ENCODE peak calls at places on chromosome 21, in six cellular contexts. W is cardiac fibroblast; V is HCT116; Q is GM12864; L is CD8-positive, alpha-beta T cell; B is HepG2. R is an unnamed sample.

GRCh38 chr21:17611414-17612022 is 1.2 kb downstream of the BTG3 start:
- DNase-seq in Q (peak; percentile 73), L (peak; percentile 75), V (peak; percentile 74), W (peak; percentile 93), B (peak; percentile 55), R (peak; percentile 81)

GRCh38 chr21:43362928-43363314 is 64.0 kb downstream of the SIK1 start:
- DNase-seq in V (no peak), L (no peak), B (no peak), W (no peak), Q (no peak), R (no peak)

GRCh38 chr21:16086121-16086520 is 356.3 kb downstream of the USP25 start:
- DNase-seq in W (no peak), B (no peak), V (no peak), Q (no peak), L (no peak), R (no peak)

GRCh38 chr21:22711636-22712035 is 1713.4 kb downstream of the NCAM2 start:
- DNase-seq in Q (no peak), B (no peak), W (no peak), V (no peak), L (no peak), R (no peak)

GRCh38 chr21:36926989-36927695 is 39.3 kb downstream of the HLCS start:
- DNase-seq in W (no peak), Q (no peak), B (no peak), L (no peak), V (no peak), R (no peak)

GRCh38 chr21:23111070-23111605 is 2112.9 kb downstream of the NCAM2 start:
- DNase-seq in W (no peak), L (no peak), V (no peak), B (no peak), Q (no peak), R (no peak)

GRCh38 chr21:15028186-15028585 is 36.6 kb downstream of the NRIP1 start:
- DNase-seq in V (no peak), W (no peak), B (no peak), Q (no peak), L (no peak), R (no peak)

GRCh38 chr21:15718709-15719108 is 11.1 kb upstream of the USP25 start:
- DNase-seq in Q (no peak), V (no peak), B (no peak), L (no peak), W (no peak), R (no peak)

GRCh38 chr21:39756285-39756684 is 11.3 kb downstream of the IGSF5 start:
- DNase-seq in W (no peak), L (no peak), B (no peak), V (no peak), Q (no peak), R (no peak)

GRCh38 chr21:36504067-36505058 is 24.4 kb upstream of the CLDN14 start:
- DNase-seq in W (peak; percentile 81), V (peak; percentile 34), L (peak; percentile 46), B (peak; percentile 27), Q (no peak), R (peak; percentile 42)

GRCh38 chr21:29378814-29379213 is 80.1 kb downstream of the BACH1 start:
- DNase-seq in B (no peak), W (peak; percentile 9), Q (no peak), V (no peak), L (no peak), R (no peak)

GRCh38 chr21:14815001-14815400 is 249.8 kb downstream of the NRIP1 start:
- DNase-seq in V (no peak), W (no peak), Q (no peak), L (no peak), B (no peak), R (no peak)

GRCh38 chr21:45454924-45455315 is 50.0 kb downstream of the COL18A1 start:
- DNase-seq in B (no peak), V (no peak), Q (no peak), L (no peak), W (no peak), R (no peak)
- TF ChIP-seq CTCF in B (no peak), V (no peak), Q (no peak), L (no peak), W (no peak), R (no peak)

GRCh38 chr21:41589131-41589530 is 81.2 kb upstream of the TMPRSS2 start:
- DNase-seq in Q (no peak), V (no peak), L (no peak), W (no peak), B (no peak), R (no peak)
- TF ChIP-seq CTCF in Q (peak; percentile 27), V (peak; percentile 51), L (no peak), W (no peak), B (peak; percentile 34), R (peak; percentile 19)

DNA sequence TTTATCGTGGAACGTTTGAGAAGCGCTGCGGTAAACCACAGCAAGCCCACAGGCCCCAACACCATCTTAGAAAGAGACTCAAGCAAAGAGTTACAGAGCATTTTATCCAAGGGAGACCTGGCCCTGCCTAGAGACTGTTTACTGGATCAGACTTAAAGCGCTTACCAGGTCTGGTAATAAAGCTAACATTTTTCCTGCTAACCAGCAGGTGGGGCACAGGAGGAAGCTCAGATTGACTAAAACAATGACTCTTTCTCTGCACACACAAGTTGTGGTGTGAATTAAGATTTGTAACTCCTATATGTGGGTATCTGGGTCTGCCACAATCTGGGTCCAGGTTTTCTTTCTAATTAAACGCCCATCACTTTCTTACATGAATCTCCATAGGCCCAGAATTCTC is 136.5 kb upstream of the ETS2 start:
- DNase-seq in B (peak; percentile 20), V (no peak), Q (no peak), L (no peak), W (peak; percentile 54), R (no peak)
- TF ChIP-seq CTCF in B (peak; percentile 47), V (peak; percentile 57), Q (peak; percentile 50), L (no peak), W (peak; percentile 65), R (peak; percentile 37)

GRCh38 chr21:33132054-33132453 is 62.1 kb downstream of the OLIG1 start:
- DNase-seq in V (no peak), Q (no peak), W (no peak), L (no peak), B (peak; percentile 6), R (no peak)
- TF ChIP-seq CTCF in V (peak; percentile 51), Q (peak; percentile 51), W (peak; percentile 22), L (peak; percentile 14), B (no peak), R (peak; percentile 39)

GRCh38 chr21:44909719-44910118 is 11.0 kb downstream of the ITGB2 start:
- DNase-seq in B (no peak), L (no peak), V (no peak), Q (no peak), W (no peak), R (no peak)

GRCh38 chr21:44911066-44911383 is 9.7 kb downstream of the ITGB2 start:
- DNase-seq in W (no peak), L (no peak), V (no peak), Q (no peak), B (no peak), R (no peak)

GRCh38 chr21:44910229-44911065 is 10.3 kb downstream of the ITGB2 start:
- DNase-seq in W (no peak), V (no peak), B (peak; percentile 65), Q (no peak), L (no peak), R (no peak)

GRCh38 chr21:44912158-44912473 is 8.6 kb downstream of the ITGB2 start:
- DNase-seq in Q (no peak), B (no peak), V (no peak), L (no peak), W (no peak), R (no peak)

GRCh38 chr21:44911384-44912157 is 9.1 kb downstream of the ITGB2 start:
- DNase-seq in W (no peak), Q (no peak), V (no peak), B (peak; percentile 46), L (peak; percentile 73), R (peak; percentile 61)
- TF ChIP-seq CTCF in W (no peak), Q (peak; percentile 87), V (no peak), B (peak; percentile 96), L (peak; percentile 66), R (peak; percentile 71)

DNA sequence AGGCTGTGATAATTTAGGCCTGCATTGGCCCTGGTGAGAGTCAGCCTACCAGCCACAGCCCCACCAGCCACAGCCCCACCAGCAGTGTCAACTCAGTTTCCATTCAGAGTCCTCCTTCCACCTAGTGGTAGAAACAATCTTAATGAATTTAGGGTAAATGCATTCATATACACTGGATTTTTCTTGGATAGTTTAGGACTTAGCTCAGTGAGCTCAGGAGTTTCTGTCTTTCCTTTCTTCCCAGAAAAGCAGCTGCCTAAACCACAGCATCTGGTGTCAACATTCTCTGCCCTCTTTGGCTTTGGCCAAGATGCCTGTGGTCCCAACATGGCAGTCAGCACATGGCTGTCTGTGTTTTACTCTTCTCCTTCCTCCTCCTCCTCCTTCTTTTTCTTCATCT is 94.0 kb downstream of the CLIC6 start:
- DNase-seq in Q (no peak), L (no peak), V (no peak), W (peak; percentile 16), B (no peak), R (no peak)
- TF ChIP-seq CTCF in Q (peak; percentile 16), L (no peak), V (peak; percentile 28), W (no peak), B (no peak), R (no peak)

GRCh38 chr21:20877976-20878375 is 120.2 kb upstream of the NCAM2 start:
- DNase-seq in L (no peak), V (no peak), Q (no peak), W (no peak), B (no peak), R (no peak)

DNA sequence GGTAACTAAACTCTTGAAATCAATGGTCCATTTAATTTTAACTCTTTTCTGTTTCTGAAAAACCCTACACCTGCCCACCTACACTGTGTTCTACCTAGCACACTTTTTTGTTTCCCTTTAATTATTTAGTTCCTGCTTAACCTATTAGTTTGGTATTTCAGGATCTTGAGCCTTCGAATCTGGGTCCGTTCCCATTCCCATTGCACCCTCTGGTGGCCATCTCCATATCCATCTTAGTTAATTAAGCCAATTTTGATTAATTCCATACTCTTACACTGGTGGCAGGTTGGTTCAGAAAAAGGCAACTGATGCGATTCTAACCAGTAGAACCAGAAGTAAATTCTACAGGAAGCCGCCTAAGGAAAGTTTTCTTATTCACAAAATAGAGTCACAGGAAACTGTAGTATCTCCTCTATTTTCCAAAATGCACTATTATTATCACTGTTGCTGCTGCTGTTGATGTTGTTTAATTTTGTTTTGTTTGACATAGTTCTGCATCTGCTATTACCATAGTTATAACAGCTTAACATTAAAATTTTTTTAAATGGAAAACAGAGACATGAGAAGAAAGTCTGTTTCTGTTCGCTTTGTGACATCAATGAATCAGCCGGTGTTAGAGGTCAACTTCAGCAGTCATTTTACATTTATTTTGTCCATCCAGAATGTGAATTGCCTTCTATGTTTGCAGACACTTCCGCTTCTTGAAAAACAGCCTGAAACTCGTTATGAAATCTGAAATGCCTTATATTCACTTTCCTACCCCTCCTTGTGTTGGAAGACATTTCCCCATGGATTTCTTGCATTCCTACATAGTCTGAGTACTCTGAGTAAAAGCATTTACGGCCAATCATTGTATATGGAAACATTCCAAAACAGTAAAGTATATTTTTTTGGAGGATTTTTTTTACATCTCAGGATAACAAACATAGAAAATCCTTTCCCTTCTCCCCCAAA is 115.5 kb upstream of the NCAM2 start:
- DNase-seq in L (no peak), B (no peak), W (peak; percentile 42), V (peak; percentile 8), Q (no peak), R (no peak)
- TF ChIP-seq CTCF in L (no peak), B (peak; percentile 17), W (peak; percentile 35), V (peak; percentile 49), Q (no peak), R (peak; percentile 48)

GRCh38 chr21:41043008-41043407 is 125.0 kb upstream of the BACE2 start:
- DNase-seq in L (no peak), B (no peak), V (no peak), Q (no peak), W (no peak), R (no peak)
- TF ChIP-seq CTCF in L (no peak), B (no peak), V (peak; percentile 23), Q (no peak), W (peak; percentile 15), R (no peak)

R was measured in GM13977.